ENCODE peak calls at places on chromosomes 4 and X, in seven cellular contexts. W is tibial nerve; R is cardiac fibroblast; T is AG09319; Z is activated CD4-positive, alpha-beta T cell treated with anti-CD3 and anti-CD28 coated beads, Interleukin-2, amount 10 ng/mL, durations not matched to agents 7 days and 5 days; D is KG1; C is effector memory CD8-positive, alpha-beta T cell. B is an unnamed sample.

GRCh38 chrX:110045421-110045820 is 42.5 kb downstream of the TMEM164 start:
- DNase-seq in W (no peak), R (no peak), T (no peak), Z (no peak), D (no peak), C (no peak), B (no peak)

GRCh38 chr4:185469539-185470154 is 1.9 kb downstream of the CCDC110 start:
- DNase-seq in W (no peak), R (no peak), T (no peak), Z (no peak), D (no peak), C (no peak), B (no peak)

GRCh38 chr4:21879187-21879586 is 69.4 kb downstream of the KCNIP4 start:
- DNase-seq in W (no peak), R (peak; percentile 67), T (peak; percentile 15), Z (no peak), D (no peak), C (no peak), B (peak; percentile 19)

GRCh38 chr4:83381173-83381572 is 46.5 kb upstream of the HPSE start:
- DNase-seq in W (no peak), R (no peak), T (no peak), Z (no peak), D (no peak), C (no peak), B (no peak)

GRCh38 chrX:136268051-136269048 is 17.1 kb upstream of the MAP7D3 start:
- DNase-seq in W (peak; percentile 61), R (peak; percentile 57), T (peak; percentile 30), Z (peak; percentile 60), D (peak; percentile 21), C (peak; percentile 38), B (no peak)

GRCh38 chr4:41514765-41515481 is 23.0 kb upstream of the LIMCH1 start:
- DNase-seq in W (no peak), R (no peak), T (no peak), Z (no peak), D (no peak), C (no peak), B (no peak)

GRCh38 chrX:17521871-17522693 is 147.1 kb downstream of the NHS start:
- DNase-seq in W (no peak), R (peak; percentile 36), T (no peak), Z (no peak), D (no peak), C (no peak), B (no peak)

GRCh38 chrX:48540480-48540879 is 966 bp downstream of the TBC1D25 start:
- DNase-seq in W (no peak), R (no peak), T (no peak), Z (no peak), D (no peak), C (no peak), B (no peak)

GRCh38 chr4:100497729-100498250 is 20.0 kb downstream of the EMCN start:
- DNase-seq in W (no peak), R (peak; percentile 24), T (no peak), Z (no peak), D (no peak), C (no peak), B (no peak)

GRCh38 chr4:186979966-186980745 is 256.5 kb upstream of the FAT1 start:
- DNase-seq in W (no peak), R (peak; percentile 13), T (no peak), Z (no peak), D (no peak), C (no peak), B (peak; percentile 88)

GRCh38 chr4:114399085-114399484 is 199.5 kb upstream of the UGT8 start:
- DNase-seq in W (no peak), R (no peak), T (no peak), Z (no peak), D (no peak), C (no peak), B (no peak)

GRCh38 chr4:87416965-87417364 is 5.4 kb upstream of the NUDT9 start:
- DNase-seq in W (no peak), R (no peak), T (no peak), Z (no peak), D (no peak), C (no peak), B (no peak)

GRCh38 chrX:68196939-68197791 is 236.1 kb downstream of the OPHN1 start:
- DNase-seq in W (peak; percentile 35), R (peak; percentile 58), T (peak; percentile 12), Z (peak; percentile 31), D (no peak), C (no peak), B (no peak)

GRCh38 chrX:82765806-82766205 is 742.3 kb upstream of the POU3F4 start:
- DNase-seq in W (no peak), R (no peak), T (no peak), Z (no peak), D (no peak), C (no peak), B (no peak)

GRCh38 chrX:71198066-71198465 is 25.0 kb upstream of the GJB1 start:
- DNase-seq in W (no peak), R (no peak), T (no peak), Z (no peak), D (peak; percentile 53), C (no peak), B (no peak)

GRCh38 chr4:147597561-147597960 is 19.6 kb upstream of the TMEM184C start:
- DNase-seq in W (no peak), R (no peak), T (no peak), Z (no peak), D (no peak), C (no peak), B (no peak)

GRCh38 chrX:137051978-137052640 is 18.3 kb upstream of the GPR101 start:
- DNase-seq in W (peak; percentile 18), R (peak; percentile 38), T (no peak), Z (peak; percentile 76), D (no peak), C (peak; percentile 80), B (peak; percentile 28)

GRCh38 chrX:926991-927390 is 285.5 kb downstream of the CRLF2 start:
- DNase-seq in W (no peak), R (no peak), T (no peak), Z (no peak), D (no peak), C (no peak), B (no peak)

GRCh38 chr4:138005486-138005885 is 236.7 kb downstream of the SLC7A11 start:
- DNase-seq in W (no peak), R (no peak), T (no peak), Z (no peak), D (no peak), C (no peak), B (no peak)

GRCh38 chr4:187183826-187184225 is 460.2 kb upstream of the FAT1 start:
- DNase-seq in W (no peak), R (no peak), T (no peak), Z (no peak), D (no peak), C (no peak), B (no peak)

GRCh38 chr4:55125087-55125721 is at the start of gene KDR:
- DNase-seq in W (no peak), R (peak; percentile 50), T (no peak), Z (no peak), D (no peak), C (no peak), B (no peak)

GRCh38 chr4:108036252-108036651 is 46.6 kb downstream of the HADH start:
- DNase-seq in W (no peak), R (no peak), T (no peak), Z (peak; percentile 87), D (no peak), C (no peak), B (no peak)

GRCh38 chrX:148940411-148940996 is 440.1 kb downstream of the AFF2 start:
- DNase-seq in W (no peak), R (peak; percentile 5), T (no peak), Z (no peak), D (no peak), C (no peak), B (no peak)

GRCh38 chr4:55553442-55553841 is 6.7 kb upstream of the CLOCK start:
- DNase-seq in W (peak; percentile 16), R (peak; percentile 72), T (peak; percentile 62), Z (peak; percentile 11), D (no peak), C (peak; percentile 14), B (peak; percentile 72)

GRCh38 chr4:21697583-21697982 is 251.0 kb downstream of the KCNIP4 start:
- DNase-seq in W (no peak), R (peak; percentile 18), T (no peak), Z (no peak), D (no peak), C (no peak), B (no peak)

GRCh38 chrX:85084770-85085393 is 81.2 kb downstream of the APOOL start:
- DNase-seq in W (peak; percentile 10), R (peak; percentile 57), T (peak; percentile 2), Z (peak; percentile 30), D (no peak), C (no peak), B (peak; percentile 5)

GRCh38 chr4:98480535-98480934 is 177.9 kb downstream of the TSPAN5 start:
- DNase-seq in W (no peak), R (no peak), T (no peak), Z (no peak), D (no peak), C (no peak), B (no peak)

GRCh38 chr4:90745176-90745575 is 618.0 kb downstream of the CCSER1 start:
- DNase-seq in W (no peak), R (no peak), T (no peak), Z (no peak), D (no peak), C (no peak), B (peak; percentile 48)

GRCh38 chr4:87819281-87819919 is 13.4 kb upstream of the MEPE start:
- DNase-seq in W (no peak), R (peak; percentile 90), T (peak; percentile 5), Z (no peak), D (no peak), C (no peak), B (peak; percentile 95)

GRCh38 chrX:136170109-136170800 is 22.9 kb downstream of the FHL1 start:
- DNase-seq in W (no peak), R (peak; percentile 55), T (no peak), Z (no peak), D (no peak), C (no peak), B (no peak)

GRCh38 chr4:76850010-76850441 is 47.9 kb downstream of the SOWAHB start:
- DNase-seq in W (no peak), R (peak; percentile 98), T (peak; percentile 52), Z (no peak), D (no peak), C (no peak), B (peak; percentile 52)

GRCh38 chrX:48090123-48090522 is 18.7 kb upstream of the ZNF630 start:
- DNase-seq in W (no peak), R (no peak), T (no peak), Z (no peak), D (no peak), C (no peak), B (no peak)